ENCODE peak calls at places on chromosomes 1 and 21, in five cellular contexts. One of them, this sample, is unnamed.

GRCh38 chr21:45178072-45178608 is 103.8 kb downstream of the ADARB1 start:
- DNase-seq in A549: no peak
- DNase-seq in H1: no peak
- DNase-seq in HepG2: no peak
- DNase-seq in K562: no peak
- DNase-seq in this sample: no peak

GRCh38 chr1:6587261-6588005 is 7.6 kb downstream of the ZBTB48 start:
- DNase-seq in K562: no peak
- DNase-seq in H1: no peak
- DNase-seq in HepG2: no peak
- DNase-seq in A549: no peak
- DNase-seq in this sample: no peak

GRCh38 chr1:55970711-55971110 is 608.7 kb downstream of the PLPP3 start:
- DNase-seq in A549: no peak
- DNase-seq in HepG2: no peak
- DNase-seq in H1: no peak
- DNase-seq in K562: no peak
- DNase-seq in this sample: no peak

GRCh38 chr1:30687886-30688285 is 35.5 kb downstream of the MATN1 start:
- DNase-seq in A549: no peak
- DNase-seq in H1: no peak
- DNase-seq in K562: no peak
- DNase-seq in HepG2: no peak
- DNase-seq in this sample: no peak

GRCh38 chr21:29613021-29613420 is 314.3 kb downstream of the BACH1 start:
- DNase-seq in H1: no peak
- DNase-seq in A549: no peak
- DNase-seq in HepG2: no peak
- DNase-seq in K562: peak
- DNase-seq in this sample: no peak

GRCh38 chr1:186255286-186255685 is 119.8 kb downstream of the TPR start:
- DNase-seq in HepG2: no peak
- DNase-seq in K562: no peak
- DNase-seq in H1: no peak
- DNase-seq in A549: no peak
- DNase-seq in this sample: no peak

GRCh38 chr1:159889821-159890252 is 10.1 kb downstream of the CFAP45 start:
- DNase-seq in HepG2: no peak
- DNase-seq in A549: peak
- DNase-seq in H1: no peak
- DNase-seq in K562: peak
- DNase-seq in this sample: peak

GRCh38 chr1:157025856-157026255 is 19.7 kb downstream of the ARHGEF11 start:
- DNase-seq in H1: no peak
- DNase-seq in HepG2: no peak
- DNase-seq in A549: no peak
- DNase-seq in K562: no peak
- DNase-seq in this sample: no peak

GRCh38 chr1:115507256-115507589 is 134.5 kb upstream of the VANGL1 start:
- DNase-seq in K562: peak
- DNase-seq in A549: peak
- DNase-seq in H1: no peak
- DNase-seq in HepG2: peak
- DNase-seq in this sample: no peak

GRCh38 chr1:157101196-157101595 is 1.6 kb upstream of the ETV3L start:
- DNase-seq in K562: no peak
- DNase-seq in H1: no peak
- DNase-seq in HepG2: no peak
- DNase-seq in A549: no peak
- DNase-seq in this sample: no peak

GRCh38 chr1:204578867-204579664 is 62.9 kb downstream of the MDM4 start:
- DNase-seq in HepG2: no peak
- DNase-seq in H1: no peak
- DNase-seq in K562: no peak
- DNase-seq in A549: no peak
- DNase-seq in this sample: peak

GRCh38 chr1:209622841-209623829 is 29.1 kb downstream of the LAMB3 start:
- DNase-seq in HepG2: no peak
- DNase-seq in K562: no peak
- DNase-seq in A549: no peak
- DNase-seq in H1: no peak
- DNase-seq in this sample: no peak

GRCh38 chr1:209619696-209620483 is 32.3 kb downstream of the LAMB3 start:
- DNase-seq in K562: no peak
- DNase-seq in H1: no peak
- DNase-seq in HepG2: no peak
- DNase-seq in A549: no peak
- DNase-seq in this sample: no peak

GRCh38 chr1:209620484-209620879 is 31.7 kb downstream of the LAMB3 start:
- DNase-seq in A549: no peak
- DNase-seq in K562: no peak
- DNase-seq in H1: no peak
- DNase-seq in HepG2: no peak
- DNase-seq in this sample: no peak

GRCh38 chr1:209621741-209622655 is 30.2 kb downstream of the LAMB3 start:
- DNase-seq in A549: no peak
- DNase-seq in K562: no peak
- DNase-seq in H1: no peak
- DNase-seq in HepG2: peak
- DNase-seq in this sample: no peak

DNA sequence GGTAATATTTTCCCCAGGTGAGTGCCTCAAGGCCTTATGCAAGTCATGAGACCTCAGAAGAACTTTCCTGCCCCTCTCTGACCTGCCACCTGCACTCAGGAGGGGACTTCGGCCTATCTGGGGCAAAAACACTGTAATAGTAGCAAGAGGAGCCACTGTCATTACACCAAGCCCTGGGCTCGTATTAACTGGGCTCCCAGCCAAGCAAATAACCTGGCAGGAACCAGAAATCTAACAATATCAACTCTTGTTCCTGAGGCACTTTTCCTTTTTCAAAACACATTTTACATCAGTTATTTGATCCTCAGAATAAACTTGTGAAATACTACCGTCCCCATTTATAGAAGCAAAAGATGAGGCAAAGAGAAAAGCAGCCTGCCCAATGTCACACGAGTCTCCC is 30.9 kb downstream of the LAMB3 start:
- DNase-seq in H1: no peak
- DNase-seq in HepG2: no peak
- DNase-seq in K562: no peak
- DNase-seq in A549: no peak
- DNase-seq in this sample: no peak
- TF ChIP-seq HDAC2 in H1: no peak
- TF ChIP-seq HDAC2 in HepG2: no peak
- TF ChIP-seq HDAC2 in K562: no peak
- TF ChIP-seq HDAC2 in A549: no peak
- TF ChIP-seq HDAC2 in this sample: no peak

GRCh38 chr1:181021811-181022434 is 747 bp downstream of the STX6 start:
- DNase-seq in HepG2: peak
- DNase-seq in A549: peak
- DNase-seq in K562: peak
- DNase-seq in H1: peak
- DNase-seq in this sample: no peak
- TF ChIP-seq HDAC2 in HepG2: no peak
- TF ChIP-seq HDAC2 in A549: no peak
- TF ChIP-seq HDAC2 in K562: no peak
- TF ChIP-seq HDAC2 in H1: no peak
- TF ChIP-seq HDAC2 in this sample: no peak

DNA sequence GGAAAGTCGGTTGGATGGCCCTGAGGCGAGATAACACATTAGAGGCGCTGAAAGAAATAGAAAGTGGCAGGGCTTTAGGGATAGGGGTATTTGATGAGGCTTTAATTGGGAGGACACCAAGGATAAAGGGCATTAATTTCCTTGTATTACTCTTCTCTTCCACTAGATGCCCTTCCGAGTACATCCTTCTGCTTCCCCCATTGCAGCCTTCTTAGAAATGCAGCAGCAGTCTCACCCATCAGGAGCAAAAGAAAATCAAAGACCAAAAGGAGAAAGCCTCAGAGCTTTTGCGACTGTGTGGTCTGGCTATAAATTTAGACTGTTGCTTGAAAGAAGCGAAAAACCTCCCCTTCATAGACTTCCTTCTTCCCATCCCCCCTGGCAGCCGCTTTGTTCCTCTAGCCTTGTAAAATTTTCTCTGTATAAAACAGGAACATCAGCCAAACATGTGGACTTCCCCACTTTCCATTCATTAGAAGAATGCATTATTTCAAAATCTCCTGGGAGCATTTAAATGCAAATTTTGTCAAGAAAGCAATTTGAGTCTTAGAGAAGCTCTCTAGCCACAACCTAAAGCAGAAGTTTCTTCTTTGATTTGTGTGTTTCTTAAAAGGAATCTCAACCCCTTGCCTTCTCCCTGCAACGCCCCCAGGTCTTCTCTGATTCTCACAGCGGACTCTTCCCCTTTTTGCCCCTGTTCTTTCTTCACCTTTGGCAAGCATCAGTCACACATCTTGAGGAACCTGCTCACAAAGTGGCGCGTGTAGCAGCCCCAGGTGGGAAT is 76.6 kb downstream of the NDUFS5 start:
- DNase-seq in H1: peak
- DNase-seq in HepG2: peak
- DNase-seq in A549: peak
- DNase-seq in K562: peak
- DNase-seq in this sample: peak
- TF ChIP-seq HDAC2 in H1: no peak
- TF ChIP-seq HDAC2 in HepG2: no peak
- TF ChIP-seq HDAC2 in A549: no peak
- TF ChIP-seq HDAC2 in K562: no peak
- TF ChIP-seq HDAC2 in this sample: no peak

GRCh38 chr1:110631836-110632620 is 25.9 kb upstream of the KCNA2 start:
- DNase-seq in K562: no peak
- DNase-seq in HepG2: no peak
- DNase-seq in A549: no peak
- DNase-seq in H1: no peak
- DNase-seq in this sample: no peak

GRCh38 chr1:110626890-110627289 is 20.7 kb upstream of the KCNA2 start:
- DNase-seq in HepG2: no peak
- DNase-seq in A549: no peak
- DNase-seq in K562: no peak
- DNase-seq in H1: no peak
- DNase-seq in this sample: no peak

GRCh38 chr1:110630770-110631663 is 24.9 kb upstream of the KCNA2 start:
- DNase-seq in H1: peak
- DNase-seq in HepG2: peak
- DNase-seq in K562: peak
- DNase-seq in A549: peak
- DNase-seq in this sample: peak

GRCh38 chr1:110627763-110628162 is 21.6 kb upstream of the KCNA2 start:
- DNase-seq in H1: no peak
- DNase-seq in HepG2: no peak
- DNase-seq in A549: no peak
- DNase-seq in K562: no peak
- DNase-seq in this sample: no peak

GRCh38 chr1:110628356-110629105 is 22.4 kb upstream of the KCNA2 start:
- DNase-seq in K562: no peak
- DNase-seq in A549: no peak
- DNase-seq in HepG2: no peak
- DNase-seq in H1: no peak
- DNase-seq in this sample: no peak
- TF ChIP-seq HDAC2 in K562: no peak
- TF ChIP-seq HDAC2 in A549: no peak
- TF ChIP-seq HDAC2 in HepG2: no peak
- TF ChIP-seq HDAC2 in H1: no peak
- TF ChIP-seq HDAC2 in this sample: no peak

GRCh38 chr1:12410351-12410750 is 180.5 kb downstream of the VPS13D start:
- DNase-seq in H1: no peak
- DNase-seq in A549: no peak
- DNase-seq in K562: no peak
- DNase-seq in HepG2: no peak
- DNase-seq in this sample: no peak

GRCh38 chr1:12412439-12412838 is 182.6 kb downstream of the VPS13D start:
- DNase-seq in HepG2: no peak
- DNase-seq in K562: no peak
- DNase-seq in H1: no peak
- DNase-seq in A549: no peak
- DNase-seq in this sample: no peak

GRCh38 chr1:12409676-12410075 is 179.8 kb downstream of the VPS13D start:
- DNase-seq in HepG2: no peak
- DNase-seq in A549: no peak
- DNase-seq in H1: no peak
- DNase-seq in K562: peak
- DNase-seq in this sample: no peak

GRCh38 chr1:12411098-12411497 is 181.3 kb downstream of the VPS13D start:
- DNase-seq in H1: no peak
- DNase-seq in HepG2: no peak
- DNase-seq in A549: no peak
- DNase-seq in K562: no peak
- DNase-seq in this sample: no peak

DNA sequence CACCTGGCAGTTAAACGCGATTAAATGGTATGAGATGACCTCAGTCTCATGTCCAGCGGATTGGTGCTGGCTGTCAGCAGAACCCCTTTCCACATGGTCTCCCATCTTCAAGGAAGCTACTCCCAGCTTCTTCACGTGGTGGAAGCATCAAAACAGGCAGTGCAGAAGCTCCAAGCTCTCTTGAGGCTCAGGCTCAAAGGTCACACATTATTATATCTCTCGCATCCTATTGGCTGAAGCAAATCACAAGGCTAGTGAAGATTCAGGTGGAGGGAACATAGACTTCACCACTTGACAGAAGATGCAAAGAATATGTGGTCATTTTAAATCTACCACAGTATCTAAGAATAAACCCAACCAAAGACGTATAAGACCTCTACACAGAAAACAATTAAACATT is 181.9 kb downstream of the VPS13D start:
- DNase-seq in H1: no peak
- DNase-seq in K562: no peak
- DNase-seq in A549: no peak
- DNase-seq in HepG2: no peak
- DNase-seq in this sample: no peak
- TF ChIP-seq HDAC2 in H1: no peak
- TF ChIP-seq HDAC2 in K562: no peak
- TF ChIP-seq HDAC2 in A549: no peak
- TF ChIP-seq HDAC2 in HepG2: no peak
- TF ChIP-seq HDAC2 in this sample: no peak

GRCh38 chr1:60988827-60989363 is 93.5 kb upstream of the NFIA start:
- DNase-seq in HepG2: no peak
- DNase-seq in H1: no peak
- DNase-seq in K562: no peak
- DNase-seq in A549: no peak
- DNase-seq in this sample: no peak
- TF ChIP-seq HDAC2 in HepG2: no peak
- TF ChIP-seq HDAC2 in H1: no peak
- TF ChIP-seq HDAC2 in K562: no peak
- TF ChIP-seq HDAC2 in A549: no peak
- TF ChIP-seq HDAC2 in this sample: no peak

DNA sequence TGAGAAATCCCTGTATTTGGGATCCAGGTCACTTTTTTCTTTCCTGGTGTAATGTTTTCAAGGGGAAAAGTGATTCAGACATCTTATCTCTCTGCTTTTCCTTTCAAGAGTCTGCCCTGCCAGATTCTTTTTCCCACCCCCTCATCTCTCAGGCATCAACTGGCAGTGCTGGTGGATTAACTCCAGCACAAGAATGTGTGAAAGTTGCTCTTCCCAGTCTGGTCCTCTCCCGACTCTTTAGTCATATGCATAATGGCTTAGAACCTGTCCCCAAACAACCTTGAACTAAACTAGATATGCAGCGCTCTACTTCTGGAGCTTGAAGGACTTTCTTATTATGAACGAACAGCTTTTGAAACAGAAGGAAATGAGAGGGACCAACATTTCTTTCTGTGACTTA is 88.5 kb downstream of the SLC44A5 start:
- DNase-seq in H1: no peak
- DNase-seq in K562: peak
- DNase-seq in A549: no peak
- DNase-seq in HepG2: no peak
- DNase-seq in this sample: no peak
- TF ChIP-seq HDAC2 in H1: no peak
- TF ChIP-seq HDAC2 in K562: no peak
- TF ChIP-seq HDAC2 in A549: no peak
- TF ChIP-seq HDAC2 in HepG2: no peak
- TF ChIP-seq HDAC2 in this sample: no peak